ENCODE peak calls at places on chromosomes 6 and 20, in six cellular contexts. J is naive thymus-derived CD4-positive, alpha-beta T cell; Y is CD8-positive, alpha-beta memory T cell; E is fibroblast of lung; T is adrenal gland; N is neural progenitor cell. H is an unnamed sample.

GRCh38 chr6:154673919-154674318 is 59.3 kb upstream of the SCAF8 start:
- DNase-seq in J (no peak), Y (no peak), E (no peak), T (no peak), N (no peak), H (no peak)

GRCh38 chr6:112237644-112238043 is 16.7 kb downstream of the LAMA4 start:
- DNase-seq in J (no peak), Y (no peak), E (peak; percentile 92), T (peak; percentile 47), N (no peak), H (no peak)

GRCh38 chr6:3299221-3299620 is 40.5 kb downstream of the PSMG4 start:
- DNase-seq in J (no peak), Y (no peak), E (no peak), T (peak; percentile 2), N (no peak), H (no peak)

GRCh38 chr6:110310861-110311446 is 47.2 kb downstream of the METTL24 start:
- DNase-seq in J (no peak), Y (no peak), E (no peak), T (no peak), N (no peak), H (no peak)

GRCh38 chr20:48164566-48165400 is 379.5 kb upstream of the SULF2 start:
- DNase-seq in J (no peak), Y (no peak), E (no peak), T (no peak), N (no peak), H (no peak)

GRCh38 chr20:44850272-44850671 is 35.2 kb upstream of the YWHAB start:
- DNase-seq in J (no peak), Y (no peak), E (no peak), T (no peak), N (no peak), H (no peak)

GRCh38 chr6:34425132-34425497 is 754 bp downstream of the RPS10 start:
- DNase-seq in J (no peak), Y (no peak), E (peak; percentile 15), T (no peak), N (no peak), H (no peak)

GRCh38 chr6:163354085-163354484 is 60.4 kb upstream of the QKI start:
- DNase-seq in J (no peak), Y (no peak), E (peak; percentile 80), T (peak; percentile 60), N (no peak), H (no peak)

GRCh38 chr20:51487525-51488279 is 54.8 kb downstream of the NFATC2 start:
- DNase-seq in J (no peak), Y (no peak), E (peak; percentile 94), T (peak; percentile 50), N (no peak), H (no peak)

GRCh38 chr6:158068156-158068892 is 86.7 kb downstream of the SYNJ2 start:
- DNase-seq in J (no peak), Y (no peak), E (no peak), T (no peak), N (no peak), H (no peak)

GRCh38 chr20:32028647-32029372 is 18.6 kb downstream of the CCM2L start:
- DNase-seq in J (no peak), Y (no peak), E (peak; percentile 13), T (no peak), N (peak; percentile 59), H (no peak)

GRCh38 chr6:69789573-69789972 is 7.2 kb downstream of the LMBRD1 start:
- DNase-seq in J (no peak), Y (no peak), E (no peak), T (no peak), N (no peak), H (no peak)

GRCh38 chr6:39330476-39330875 is 8.0 kb upstream of the KCNK16 start:
- DNase-seq in J (no peak), Y (no peak), E (no peak), T (peak; percentile 38), N (no peak), H (no peak)

GRCh38 chr6:158049055-158050028 is 67.7 kb downstream of the SYNJ2 start:
- DNase-seq in J (no peak), Y (no peak), E (no peak), T (peak; percentile 2), N (no peak), H (no peak)

GRCh38 chr20:20525756-20526155 is 157.9 kb downstream of the INSM1 start:
- DNase-seq in J (no peak), Y (no peak), E (no peak), T (no peak), N (no peak), H (no peak)

GRCh38 chr6:170024940-170025339 is 265.9 kb downstream of the DLL1 start:
- DNase-seq in J (no peak), Y (no peak), E (no peak), T (peak; percentile 33), N (no peak), H (no peak)

GRCh38 chr6:103018426-103018825 is 1624.9 kb downstream of the GRIK2 start:
- DNase-seq in J (no peak), Y (no peak), E (no peak), T (no peak), N (no peak), H (no peak)

GRCh38 chr6:165842291-165842936 is 179.4 kb upstream of the PDE10A start:
- DNase-seq in J (no peak), Y (no peak), E (no peak), T (no peak), N (no peak), H (no peak)

GRCh38 chr6:29942275-29943052 is at the start of gene HLA-A:
- DNase-seq in J (peak; percentile 92), Y (peak; percentile 93), E (peak; percentile 92), T (peak; percentile 98), N (peak; percentile 95), H (peak; percentile 91)

GRCh38 chr6:43669050-43669921 is 18.3 kb downstream of the MRPS18A start:
- DNase-seq in J (no peak), Y (no peak), E (peak; percentile 74), T (peak; percentile 44), N (peak; percentile 64), H (no peak)

DNA sequence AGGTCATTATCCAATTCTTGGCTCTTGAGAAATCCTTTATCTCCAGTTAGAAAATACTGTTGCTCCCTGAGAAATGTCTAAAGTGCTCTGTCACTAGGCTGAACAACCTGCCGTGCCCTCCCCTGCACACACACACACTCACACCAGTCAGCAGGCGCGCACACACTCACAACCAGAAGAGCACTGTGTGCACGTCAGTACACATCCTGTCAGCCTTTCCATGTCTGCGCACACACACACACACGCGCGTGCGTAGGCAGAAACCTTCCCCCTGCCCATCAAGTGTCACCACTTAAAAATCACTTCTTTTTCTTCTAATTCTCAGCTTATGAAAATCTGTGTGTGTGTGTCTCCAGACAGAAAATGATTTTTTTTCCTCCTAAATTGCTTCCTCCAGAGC is 100.3 kb downstream of the EDN3 start:
- DNase-seq in J (peak; percentile 29), Y (peak; percentile 28), E (no peak), T (no peak), N (no peak), H (no peak)
- H3K4me1 ChIP-seq in J (peaks cover 35% of the 10 kb centered on the region), Y (peaks cover 31% of the 10 kb centered on the region), E (no peaks in the 10 kb centered on the region), T (no peaks in the 10 kb centered on the region), N (peaks cover 44% of the 10 kb centered on the region), H (peaks cover 15% of the 10 kb centered on the region)

GRCh38 chr20:3898639-3899038 is 9.5 kb downstream of the PANK2 start:
- DNase-seq in J (no peak), Y (no peak), E (no peak), T (no peak), N (no peak), H (no peak)
- H3K27ac ChIP-seq in J (no peak overlapping the region), Y (no peak overlapping the region), E (no peak overlapping the region), T (no peak overlapping the region), N (no peak overlapping the region), H (no peak overlapping the region)

GRCh38 chr6:7773322-7773721 is 47.4 kb downstream of the BMP6 start:
- DNase-seq in J (no peak), Y (no peak), E (no peak), T (no peak), N (no peak), H (no peak)

GRCh38 chr6:7769702-7770101 is 43.8 kb downstream of the BMP6 start:
- DNase-seq in J (no peak), Y (no peak), E (peak; percentile 41), T (no peak), N (no peak), H (no peak)

GRCh38 chr6:7770111-7770510 is 44.2 kb downstream of the BMP6 start:
- DNase-seq in J (no peak), Y (no peak), E (peak; percentile 84), T (no peak), N (no peak), H (no peak)

GRCh38 chr6:7773914-7774313 is 48.0 kb downstream of the BMP6 start:
- DNase-seq in J (no peak), Y (no peak), E (no peak), T (no peak), N (no peak), H (no peak)

DNA sequence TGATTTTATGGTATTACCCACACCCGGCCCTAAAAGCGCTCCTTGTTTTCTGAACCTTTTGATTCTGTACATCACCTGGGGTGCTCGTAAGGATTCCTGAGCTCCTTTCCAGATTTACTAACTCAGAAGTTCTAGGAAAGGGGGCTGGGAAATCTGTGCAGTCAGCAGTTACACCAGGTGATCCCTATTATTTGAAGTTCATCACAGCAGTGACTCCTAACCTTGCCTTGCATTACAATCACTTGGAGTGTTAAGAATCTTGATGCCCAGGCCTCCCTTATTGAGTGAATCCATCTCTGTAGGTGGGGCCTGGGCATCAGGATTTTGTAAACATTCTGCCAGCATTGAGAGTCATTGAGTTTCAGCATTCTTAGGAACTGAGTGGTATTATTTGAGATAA is 44.7 kb downstream of the BMP6 start:
- DNase-seq in J (no peak), Y (no peak), E (no peak), T (no peak), N (no peak), H (no peak)
- H3K4me1 ChIP-seq in J (no peaks in the 10 kb centered on the region), Y (no peaks in the 10 kb centered on the region), E (no peaks in the 10 kb centered on the region), T (no peaks in the 10 kb centered on the region), N (peaks cover 10% of the 10 kb centered on the region), H (no peaks in the 10 kb centered on the region)

DNA sequence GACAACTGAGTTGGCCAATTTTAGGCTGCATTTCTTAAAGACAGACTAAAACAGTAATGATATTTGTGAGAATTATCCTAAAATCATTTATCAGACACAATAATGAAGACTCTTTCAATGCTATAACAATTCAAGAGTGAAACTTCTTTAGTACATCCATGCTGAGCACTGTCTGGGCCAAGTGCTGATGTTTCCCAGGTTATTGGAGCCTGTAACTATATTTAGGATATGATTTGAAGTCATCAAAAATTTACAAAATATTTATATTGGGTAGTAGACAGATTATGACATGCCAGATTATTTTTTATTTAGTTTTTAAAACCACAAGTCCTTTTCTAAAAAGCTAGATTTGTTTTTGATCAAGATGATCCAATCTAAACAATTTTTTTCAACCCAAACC is 45.1 kb downstream of the FHL5 start:
- DNase-seq in J (no peak), Y (no peak), E (no peak), T (no peak), N (no peak), H (no peak)
- H3K27ac ChIP-seq in J (no peak overlapping the region), Y (no peak overlapping the region), E (no peak overlapping the region), T (no peak overlapping the region), N (no peak overlapping the region), H (no peak overlapping the region)

GRCh38 chr6:14309516-14309915 is 191.9 kb downstream of the CD83 start:
- DNase-seq in J (no peak), Y (no peak), E (no peak), T (no peak), N (no peak), H (no peak)
- H3K4me1 ChIP-seq in J (no peaks in the 10 kb centered on the region), Y (no peaks in the 10 kb centered on the region), E (no peaks in the 10 kb centered on the region), T (no peaks in the 10 kb centered on the region), N (no peaks in the 10 kb centered on the region), H (no peaks in the 10 kb centered on the region)